ENCODE peak calls at places on chromosomes 2 and 18, in six cellular contexts. A, Q, T, H, Y and C are unnamed samples.

GRCh38 chr18:49628119-49628518 is 66.3 kb downstream of the LIPG start:
- DNase-seq in H (no peak), T (no peak), A (no peak), Y (no peak), Q (no peak), C (no peak)

GRCh38 chr18:59383831-59384230 is 24.8 kb upstream of the LMAN1 start:
- DNase-seq in H (no peak), Q (no peak), A (no peak), Y (no peak), T (no peak), C (no peak)

GRCh38 chr2:105887246-105887645 is 142.5 kb downstream of the NCK2 start:
- DNase-seq in T (no peak), Y (no peak), A (no peak), H (no peak), Q (no peak), C (no peak)

GRCh38 chr2:166025313-166025712 is 71.7 kb upstream of the TTC21B start:
- DNase-seq in A (no peak), Q (no peak), T (no peak), Y (no peak), H (no peak), C (no peak)

GRCh38 chr2:84288335-84288734 is 170.7 kb downstream of the SUCLG1 start:
- DNase-seq in T (peak; percentile 40), A (no peak), Q (no peak), Y (no peak), H (no peak), C (no peak)

GRCh38 chr2:135664623-135665068 is 77.0 kb upstream of the UBXN4 start:
- DNase-seq in Q (peak; percentile 9), H (no peak), Y (no peak), T (no peak), A (peak; percentile 73), C (no peak)

GRCh38 chr2:192604295-192604694 is 409.6 kb upstream of the TMEFF2 start:
- DNase-seq in A (no peak), Q (no peak), H (no peak), T (peak; percentile 52), Y (no peak), C (no peak)

GRCh38 chr2:147250652-147251356 is 594.0 kb upstream of the ACVR2A start:
- DNase-seq in T (no peak), A (no peak), H (no peak), Y (no peak), Q (no peak), C (no peak)

GRCh38 chr2:199070550-199070949 is 387.2 kb downstream of the SATB2 start:
- DNase-seq in Y (no peak), Q (no peak), H (no peak), T (no peak), A (no peak), C (no peak)

GRCh38 chr18:9082763-9083510 is 19.6 kb upstream of the NDUFV2 start:
- DNase-seq in A (no peak), Q (no peak), H (no peak), T (no peak), Y (no peak), C (no peak)

GRCh38 chr2:176079851-176080539 is 3.8 kb downstream of the EVX2 start:
- DNase-seq in Q (peak; percentile 52), Y (peak; percentile 33), A (peak; percentile 52), H (peak; percentile 59), T (peak; percentile 90), C (no peak)

GRCh38 chr2:35410431-35411061 is 945.0 kb upstream of the CRIM1 start:
- DNase-seq in T (peak; percentile 51), H (no peak), A (peak; percentile 19), Y (peak; percentile 60), Q (peak; percentile 13), C (no peak)

GRCh38 chr2:67888351-67889005 is 174.3 kb downstream of the C1D start:
- DNase-seq in H (no peak), Q (peak; percentile 66), Y (no peak), A (no peak), T (no peak), C (no peak)

GRCh38 chr2:104378853-104379374 is 475.0 kb upstream of the POU3F3 start:
- DNase-seq in Q (peak; percentile 56), H (no peak), A (no peak), T (peak; percentile 58), Y (peak; percentile 8), C (no peak)

GRCh38 chr2:118130385-118130784 is 42.1 kb downstream of the INSIG2 start:
- DNase-seq in Y (no peak), H (no peak), Q (peak; percentile 6), A (no peak), T (no peak), C (no peak)

GRCh38 chr2:172082944-172083718 is 2.2 kb upstream of the DLX1 start:
- DNase-seq in A (peak; percentile 36), T (no peak), Y (no peak), Q (no peak), H (no peak), C (no peak)

GRCh38 chr2:237922641-237923361 is 44.0 kb upstream of the UBE2F start:
- DNase-seq in H (peak; percentile 49), A (no peak), Q (no peak), Y (peak; percentile 64), T (no peak), C (no peak)

GRCh38 chr2:159283529-159283928 is 3.0 kb downstream of the WDSUB1 start:
- DNase-seq in Y (no peak), T (no peak), Q (no peak), A (no peak), H (no peak), C (no peak)

GRCh38 chr18:76985156-76985950 is 147.2 kb downstream of the MBP start:
- DNase-seq in Q (no peak), Y (no peak), H (no peak), A (no peak), T (no peak), C (no peak)

GRCh38 chr2:231780123-231780908 is 766 bp downstream of the PDE6D start:
- DNase-seq in H (no peak), Y (no peak), A (no peak), Q (no peak), T (peak; percentile 59), C (no peak)

GRCh38 chr2:206477296-206477695 is 34.0 kb downstream of the ADAM23 start:
- DNase-seq in Q (peak; percentile 51), H (no peak), A (no peak), T (no peak), Y (no peak), C (no peak)

GRCh38 chr18:63309422-63309821 is 10.1 kb downstream of the BCL2 start:
- DNase-seq in Q (no peak), T (no peak), H (no peak), A (no peak), Y (no peak), C (no peak)

GRCh38 chr2:241675885-241676284 is 10.7 kb downstream of the DTYMK start:
- DNase-seq in A (no peak), Q (no peak), T (no peak), H (no peak), Y (no peak), C (no peak)

GRCh38 chr2:215917953-215918620 is 95.3 kb downstream of the MREG start:
- DNase-seq in Q (peak; percentile 65), A (peak; percentile 91), H (no peak), Y (no peak), T (no peak), C (no peak)

GRCh38 chr2:157751462-157752058 is 122.9 kb upstream of the ACVR1C start:
- DNase-seq in H (no peak), A (no peak), T (peak; percentile 57), Q (peak; percentile 32), Y (peak; percentile 76), C (no peak)
- TF ChIP-seq CTCF in H (peak; percentile 32), A (peak; percentile 17), T (peak; percentile 71), Q (no peak), Y (no peak), C (no peak)

DNA sequence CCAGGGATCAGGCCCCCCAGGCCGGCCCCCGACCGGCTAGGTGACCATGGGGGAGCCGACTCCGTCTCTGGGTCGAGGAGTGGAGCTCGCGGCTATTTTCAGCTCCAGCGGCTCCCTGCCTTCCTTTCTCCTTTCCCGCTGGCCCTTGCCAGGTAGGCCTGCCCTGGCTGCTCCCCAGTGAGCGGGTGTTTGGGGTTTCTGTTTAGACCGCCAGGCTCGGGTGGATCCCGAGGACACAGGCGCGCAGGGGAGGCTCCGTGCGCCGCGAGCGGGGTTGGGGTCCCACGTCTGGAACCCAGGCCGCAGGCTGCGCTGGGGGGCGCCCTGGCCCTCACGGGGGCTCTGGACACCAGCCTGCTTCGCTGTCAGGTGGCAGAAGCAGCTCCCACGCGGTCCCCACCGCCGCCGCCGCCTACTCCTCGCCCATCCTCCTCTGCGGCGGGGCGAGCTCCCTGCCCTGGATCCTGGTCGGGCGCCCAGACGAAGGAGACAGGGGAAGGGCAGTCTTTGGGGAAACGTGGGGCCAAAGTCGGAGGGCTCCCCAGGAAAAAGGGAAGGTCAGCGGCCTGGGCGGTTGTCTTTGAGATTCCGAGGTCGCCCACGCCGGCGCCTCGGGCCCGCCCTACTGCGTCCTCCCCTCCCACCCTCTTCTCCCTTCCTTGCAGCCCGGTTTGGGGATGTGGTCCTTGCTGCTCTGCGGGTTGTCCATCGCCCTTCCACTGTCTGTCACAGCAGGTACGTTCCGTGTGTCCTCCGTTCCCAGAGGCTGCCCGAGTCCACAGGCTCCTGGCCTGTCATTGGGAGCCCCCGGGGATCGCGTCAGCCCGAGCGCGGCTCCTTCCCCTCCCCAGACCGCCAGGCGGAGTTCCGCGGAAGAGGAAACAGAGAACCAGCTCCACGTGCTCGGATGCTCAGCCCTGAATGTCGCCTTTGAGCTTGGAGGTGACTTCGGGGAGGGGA is 648 bp downstream of the IL1RL2 start:
- DNase-seq in A (no peak), Y (peak; percentile 35), Q (peak; percentile 35), T (no peak), H (no peak), C (peak; percentile 29)
- TF ChIP-seq CTCF in A (no peak), Y (peak; percentile 35), Q (peak; percentile 52), T (no peak), H (no peak), C (no peak)

GRCh38 chr2:15914981-15915380 is 25.4 kb upstream of the MYCN start:
- DNase-seq in Q (no peak), A (no peak), H (no peak), T (no peak), Y (no peak), C (no peak)

GRCh38 chr2:15916336-15916735 is 24.0 kb upstream of the MYCN start:
- DNase-seq in A (no peak), T (no peak), H (no peak), Y (no peak), Q (no peak), C (no peak)

GRCh38 chr2:15911686-15912085 is 28.7 kb upstream of the MYCN start:
- DNase-seq in H (no peak), Q (no peak), T (no peak), A (no peak), Y (no peak), C (no peak)

GRCh38 chr2:15912203-15912602 is 28.1 kb upstream of the MYCN start:
- DNase-seq in Q (peak; percentile 5), H (no peak), A (peak; percentile 15), Y (peak; percentile 32), T (no peak), C (no peak)

DNA sequence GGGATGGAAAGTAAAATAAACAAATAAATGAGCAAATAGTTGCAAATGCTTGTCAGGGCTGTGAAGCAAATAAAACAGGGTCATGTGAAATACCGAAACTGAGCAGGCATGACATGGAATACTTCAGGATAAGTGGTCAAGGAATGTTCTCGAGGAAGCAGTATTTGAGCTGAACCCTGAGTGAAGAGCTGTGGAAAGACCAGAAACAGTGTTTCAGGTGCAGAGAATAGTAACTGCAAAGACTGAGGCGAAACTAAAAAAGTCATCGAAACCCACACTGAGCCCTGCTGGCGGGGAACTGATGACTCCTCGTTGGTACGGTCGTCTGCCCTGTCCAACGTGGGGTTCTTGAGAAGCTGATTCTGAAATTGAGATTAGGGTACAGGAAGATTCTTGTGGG is 27.2 kb upstream of the MYCN start:
- DNase-seq in A (no peak), H (no peak), Q (no peak), Y (no peak), T (no peak), C (no peak)
- TF ChIP-seq CTCF in A (no peak), H (no peak), Q (no peak), Y (no peak), T (no peak), C (no peak)

GRCh38 chr2:227125506-227125905 is 38.5 kb downstream of the COL4A4 start:
- DNase-seq in Q (no peak), Y (no peak), T (peak; percentile 73), A (no peak), H (no peak), C (no peak)
- TF ChIP-seq CTCF in Q (no peak), Y (no peak), T (peak; percentile 65), A (peak; percentile 48), H (peak; percentile 61), C (no peak)